ENCODE peak calls at places on chromosomes 6 and 20, in five cellular contexts. R, U, T, I and J are unnamed samples.

GRCh38 chr6:167653561-167653960 is 173.2 kb upstream of the AFDN start:
- DNase-seq in R (no peak), U (no peak), T (no peak), I (no peak), J (no peak)

GRCh38 chr20:23147964-23148720 is 62.0 kb upstream of the CD93 start:
- DNase-seq in R (peak; percentile 95), U (no peak), T (no peak), I (peak; percentile 79), J (peak; percentile 90)

GRCh38 chr6:8703059-8703458 is 267.7 kb upstream of the SLC35B3 start:
- DNase-seq in R (no peak), U (no peak), T (no peak), I (no peak), J (no peak)

GRCh38 chr6:3900744-3901351 is 51.7 kb downstream of the FAM50B start:
- DNase-seq in R (no peak), U (no peak), T (no peak), I (no peak), J (no peak)

GRCh38 chr6:46015119-46015968 is at the start of gene CLIC5:
- DNase-seq in R (no peak), U (peak; percentile 71), T (no peak), I (peak; percentile 16), J (no peak)

GRCh38 chr6:26198626-26199056 is 111.4 kb downstream of the HFE start:
- DNase-seq in R (no peak), U (no peak), T (no peak), I (no peak), J (no peak)

GRCh38 chr20:63532449-63532971 is 4.7 kb downstream of the PTK6 start:
- DNase-seq in R (no peak), U (no peak), T (no peak), I (no peak), J (no peak)

GRCh38 chr6:33566182-33567084 is 13.6 kb downstream of the BAK1 start:
- DNase-seq in R (peak; percentile 71), U (no peak), T (peak; percentile 56), I (peak; percentile 46), J (peak; percentile 44)

GRCh38 chr6:170271771-170272314 is 19.0 kb downstream of the DLL1 start:
- DNase-seq in R (no peak), U (no peak), T (no peak), I (no peak), J (no peak)

GRCh38 chr20:15336011-15336410 is 998.6 kb upstream of the FLRT3 start:
- DNase-seq in R (no peak), U (peak; percentile 58), T (no peak), I (no peak), J (no peak)

GRCh38 chr6:112298816-112299281 is 44.5 kb upstream of the LAMA4 start:
- DNase-seq in R (peak; percentile 93), U (no peak), T (peak; percentile 76), I (peak; percentile 89), J (peak; percentile 73)

GRCh38 chr20:41159547-41159946 is 22.2 kb downstream of the PLCG1 start:
- DNase-seq in R (no peak), U (peak; percentile 88), T (no peak), I (no peak), J (no peak)

GRCh38 chr20:48718914-48719578 is 108.8 kb downstream of the PREX1 start:
- DNase-seq in R (no peak), U (no peak), T (no peak), I (no peak), J (no peak)

GRCh38 chr6:50270427-50270826 is 220.7 kb upstream of the DEFB112 start:
- DNase-seq in R (no peak), U (no peak), T (no peak), I (no peak), J (no peak)

GRCh38 chr6:154164397-154164796 is 125.4 kb downstream of the OPRM1 start:
- DNase-seq in R (peak; percentile 79), U (no peak), T (no peak), I (peak; percentile 55), J (peak; percentile 45)

GRCh38 chr6:73364549-73364948 is 2.1 kb downstream of the KHDC3L start:
- DNase-seq in R (no peak), U (no peak), T (no peak), I (no peak), J (no peak)

GRCh38 chr20:45359069-45359405 is 3.9 kb upstream of the SYS1 start:
- DNase-seq in R (peak; percentile 81), U (no peak), T (no peak), I (no peak), J (no peak)

GRCh38 chr6:117346142-117346930 is 79.4 kb downstream of the ROS1 start:
- DNase-seq in R (peak; percentile 48), U (no peak), T (peak; percentile 20), I (no peak), J (peak; percentile 13)

GRCh38 chr6:119676971-119677370 is 327.4 kb upstream of the MAN1A1 start:
- DNase-seq in R (peak; percentile 23), U (no peak), T (no peak), I (peak; percentile 51), J (peak; percentile 24)

GRCh38 chr20:45100563-45101245 is at the start of gene KCNS1:
- DNase-seq in R (no peak), U (peak; percentile 76), T (no peak), I (no peak), J (no peak)

GRCh38 chr6:115055579-115055978 is 712.8 kb upstream of the HS3ST5 start:
- DNase-seq in R (no peak), U (no peak), T (no peak), I (no peak), J (no peak)

GRCh38 chr20:62489186-62489939 is 13.6 kb upstream of the GATA5 start:
- DNase-seq in R (no peak), U (no peak), T (peak; percentile 96), I (peak; percentile 70), J (no peak)

GRCh38 chr6:12748815-12749521 is 32.4 kb downstream of the PHACTR1 start:
- DNase-seq in R (no peak), U (peak; percentile 38), T (no peak), I (peak; percentile 70), J (no peak)

GRCh38 chr6:127517698-127518097 is 1.4 kb downstream of the MTCL3 start:
- DNase-seq in R (no peak), U (no peak), T (no peak), I (no peak), J (no peak)

GRCh38 chr6:449057-449430 is 57.5 kb downstream of the IRF4 start:
- DNase-seq in R (no peak), U (no peak), T (no peak), I (no peak), J (no peak)

GRCh38 chr20:39213476-39214145 is 251.5 kb downstream of the DHX35 start:
- DNase-seq in R (no peak), U (no peak), T (no peak), I (no peak), J (no peak)